ENCODE peak calls at places on chromosomes 4 and X, in six cellular contexts. T is heart left ventricle; U is coronary artery; O is AG09309; X is mucosa of descending colon; P is CD8-positive, alpha-beta T cell. Y is an unnamed sample.

GRCh38 chrX:78064152-78064551 is 39.9 kb upstream of the PGK1 start:
- DNase-seq in T (no peak), U (no peak), O (no peak), X (no peak), P (no peak), Y (no peak)

GRCh38 chr4:86834901-86835300 is 14.3 kb downstream of the SLC10A6 start:
- DNase-seq in T (no peak), U (no peak), O (peak), X (no peak), P (no peak), Y (no peak)

GRCh38 chr4:88865051-88865450 is 167.4 kb upstream of the NAP1L5 start:
- DNase-seq in T (no peak), U (no peak), O (no peak), X (no peak), P (no peak), Y (no peak)

GRCh38 chrX:155028749-155029360 is 2.2 kb downstream of the FUNDC2 start:
- DNase-seq in T (no peak), U (no peak), O (no peak), X (no peak), P (no peak), Y (no peak)

GRCh38 chrX:72306085-72306801 is 529 bp upstream of the CITED1 start:
- DNase-seq in T (no peak), U (no peak), O (no peak), X (peak), P (no peak), Y (peak)

GRCh38 chrX:44903107-44903506 is 30.1 kb downstream of the KDM6A start:
- DNase-seq in T (no peak), U (no peak), O (peak), X (no peak), P (no peak), Y (no peak)

GRCh38 chr4:67288964-67289363 is 256.3 kb downstream of the CENPC start:
- DNase-seq in T (no peak), U (no peak), O (no peak), X (no peak), P (no peak), Y (no peak)

GRCh38 chr4:71389149-71389840 is 50.5 kb downstream of the SLC4A4 start:
- DNase-seq in T (no peak), U (no peak), O (no peak), X (no peak), P (no peak), Y (no peak)

GRCh38 chrX:19990519-19991349 is at the start of gene BCLAF3:
- DNase-seq in T (peak), U (peak), O (peak), X (peak), P (peak), Y (peak)
- TF ChIP-seq CTCF in T (peak), U (peak), O (peak), X (peak), P (peak), Y (peak)

GRCh38 chrX:147570483-147570882 is 341.2 kb upstream of the FMR1 start:
- DNase-seq in T (no peak), U (no peak), O (no peak), X (no peak), P (no peak), Y (no peak)

GRCh38 chrX:147565239-147565638 is 346.5 kb upstream of the FMR1 start:
- DNase-seq in T (no peak), U (no peak), O (no peak), X (no peak), P (no peak), Y (no peak)
- TF ChIP-seq CTCF in T (no peak), U (no peak), O (no peak), X (no peak), P (no peak), Y (no peak)

GRCh38 chr4:5711479-5712184 is 631 bp downstream of the EVC start:
- DNase-seq in T (peak), U (no peak), O (no peak), X (peak), P (no peak), Y (no peak)
- TF ChIP-seq CTCF in T (no peak), U (no peak), O (no peak), X (no peak), P (no peak), Y (peak)

GRCh38 chr4:123997736-123998449 is 601.3 kb downstream of the SPRY1 start:
- DNase-seq in T (no peak), U (no peak), O (no peak), X (no peak), P (no peak), Y (no peak)

GRCh38 chr4:123995939-123996338 is 599.3 kb downstream of the SPRY1 start:
- DNase-seq in T (no peak), U (no peak), O (peak), X (no peak), P (no peak), Y (no peak)

GRCh38 chr4:123990310-123990709 is 593.7 kb downstream of the SPRY1 start:
- DNase-seq in T (no peak), U (no peak), O (no peak), X (no peak), P (no peak), Y (no peak)

GRCh38 chr4:123997116-123997515 is 600.5 kb downstream of the SPRY1 start:
- DNase-seq in T (no peak), U (no peak), O (no peak), X (no peak), P (no peak), Y (no peak)

GRCh38 chr4:123994917-123995316 is 598.3 kb downstream of the SPRY1 start:
- DNase-seq in T (no peak), U (no peak), O (no peak), X (no peak), P (no peak), Y (no peak)
- TF ChIP-seq CTCF in T (no peak), U (no peak), O (no peak), X (no peak), P (no peak), Y (peak)

GRCh38 chr4:129641179-129641578 is 545.2 kb downstream of the C4orf33 start:
- DNase-seq in T (peak), U (no peak), O (no peak), X (no peak), P (no peak), Y (no peak)
- TF ChIP-seq CTCF in T (peak), U (peak), O (peak), X (peak), P (peak), Y (peak)

GRCh38 chrX:105876658-105877057 is 54.3 kb downstream of the NRK start:
- DNase-seq in T (no peak), U (no peak), O (no peak), X (no peak), P (no peak), Y (no peak)
- TF ChIP-seq CTCF in T (peak), U (no peak), O (peak), X (no peak), P (no peak), Y (peak)

DNA sequence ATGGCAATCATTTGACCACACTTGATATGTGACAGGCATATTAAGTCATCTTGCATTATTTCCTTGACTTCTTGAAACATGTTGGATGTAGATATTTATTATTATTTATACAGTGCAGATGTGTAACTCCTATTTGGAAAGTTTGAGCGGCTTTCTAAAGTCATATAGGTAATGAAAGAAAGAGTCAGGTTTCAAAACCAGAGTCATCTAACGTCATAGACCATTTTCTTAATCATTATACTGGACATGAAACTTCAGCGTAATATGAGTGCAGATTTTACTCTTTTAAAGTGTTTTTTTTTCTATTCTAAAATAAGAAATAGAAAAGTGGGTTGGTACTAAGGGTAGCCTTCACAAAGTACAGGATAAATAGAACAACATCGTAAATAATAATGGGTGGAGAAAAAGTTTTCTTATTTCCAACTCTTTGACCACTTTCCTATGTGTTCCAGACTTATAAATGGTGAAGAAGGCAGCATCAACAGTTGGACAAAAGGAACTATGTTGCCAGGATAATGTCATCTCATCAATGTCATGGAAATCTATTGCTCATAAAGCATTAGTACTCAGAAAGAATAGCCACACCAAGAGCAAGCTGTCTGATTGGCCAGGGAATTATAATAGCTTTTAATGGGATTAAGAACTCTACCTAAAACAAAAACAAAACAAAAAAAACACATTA is 108.0 kb upstream of the PCDH18 start:
- DNase-seq in T (no peak), U (no peak), O (no peak), X (no peak), P (no peak), Y (no peak)
- TF ChIP-seq CTCF in T (no peak), U (no peak), O (no peak), X (no peak), P (no peak), Y (no peak)

Y was measured in osteocyte.